ENCODE peak calls at places on chromosomes 3 and 15, in ten cellular contexts. K is stimulated activated CD4-positive, alpha-beta T cell treated with anti-CD3 and anti-CD28 coated beads, Interleukin-15, amount 100 ng/mL, for 24 hours; P is islet precursor cell; A is kidney; Z is mammary epithelial cell; C is T1000; F is NCI-H345; T is GM13977; X is posterior vena cava; Q is A172. D is an unnamed sample.

GRCh38 chr3:172319653-172320052 is 128.6 kb downstream of the GHSR start:
- DNase-seq in Z (no peak), A (no peak), X (no peak), P (no peak), T (no peak), Q (no peak), K (no peak), C (no peak), F (no peak), D (no peak)

GRCh38 chr3:183108002-183108449 is 8.7 kb upstream of the MCCC1 start:
- DNase-seq in K (no peak), X (no peak), Q (no peak), C (no peak), Z (no peak), P (no peak), F (no peak), T (no peak), A (no peak), D (no peak)

GRCh38 chr15:100131321-100132224 is 210.2 kb downstream of the ADAMTS17 start:
- DNase-seq in X (no peak), Z (peak; percentile 23), Q (no peak), C (no peak), A (peak; percentile 88), T (peak; percentile 58), K (peak; percentile 61), P (peak; percentile 65), F (no peak), D (peak; percentile 37)

GRCh38 chr3:104977719-104978118 is 389.0 kb upstream of the ALCAM start:
- DNase-seq in A (no peak), Z (no peak), X (no peak), K (no peak), Q (no peak), F (no peak), C (no peak), T (no peak), P (no peak), D (no peak)

GRCh38 chr3:114194750-114195149 is 15.9 kb upstream of the DRD3 start:
- DNase-seq in F (no peak), T (no peak), Z (no peak), C (no peak), P (no peak), X (no peak), Q (no peak), K (no peak), A (no peak), D (no peak)

GRCh38 chr15:46178138-46178537 is 543.3 kb downstream of the SQOR start:
- DNase-seq in X (no peak), T (no peak), F (no peak), Z (no peak), Q (no peak), C (no peak), P (no peak), K (no peak), A (no peak), D (no peak)

GRCh38 chr3:72338942-72339749 is 509.1 kb downstream of the SHQ1 start:
- DNase-seq in A (peak; percentile 92), T (peak; percentile 58), Q (peak; percentile 97), Z (peak; percentile 98), X (peak; percentile 85), P (peak; percentile 98), K (peak; percentile 83), F (peak; percentile 7), C (peak; percentile 74), D (no peak)

GRCh38 chr3:186440850-186441249 is 78.8 kb upstream of the DGKG start:
- DNase-seq in Z (no peak), X (no peak), F (no peak), P (no peak), Q (no peak), C (no peak), T (no peak), K (no peak), A (no peak), D (no peak)

GRCh38 chr15:80777137-80777536 is 2.0 kb upstream of the CEMIP start:
- DNase-seq in K (no peak), A (no peak), P (no peak), Z (peak; percentile 92), C (no peak), X (peak; percentile 81), F (no peak), T (no peak), Q (peak; percentile 49), D (no peak)

GRCh38 chr3:45462522-45463262 is 74.3 kb downstream of the LARS2 start:
- DNase-seq in X (no peak), Z (no peak), F (no peak), T (no peak), C (no peak), P (no peak), K (peak; percentile 76), A (no peak), Q (peak; percentile 8), D (no peak)

GRCh38 chr15:79640206-79640605 is 208.1 kb downstream of the MINAR1 start:
- DNase-seq in C (peak; percentile 78), A (no peak), T (no peak), Z (peak; percentile 25), X (no peak), F (no peak), P (peak; percentile 77), Q (peak; percentile 96), K (no peak), D (no peak)

GRCh38 chr15:101039461-101039860 is 120.3 kb downstream of the LRRK1 start:
- DNase-seq in A (no peak), P (peak; percentile 22), Q (no peak), Z (no peak), K (no peak), C (no peak), F (no peak), X (no peak), T (no peak), D (no peak)

GRCh38 chr15:28896944-28897343 is 11.2 kb downstream of the APBA2 start:
- DNase-seq in C (no peak), F (no peak), X (peak; percentile 35), Z (peak; percentile 68), T (no peak), A (no peak), Q (peak; percentile 91), P (no peak), K (no peak), D (no peak)

GRCh38 chr3:36893137-36893557 is 51.7 kb downstream of the TRANK1 start:
- DNase-seq in Z (no peak), T (no peak), K (no peak), F (no peak), C (no peak), X (no peak), A (no peak), Q (peak; percentile 68), P (no peak), D (peak; percentile 40)

GRCh38 chr3:24499991-24500390 is 5.3 kb upstream of the THRB start:
- DNase-seq in Z (no peak), F (no peak), K (no peak), A (no peak), X (no peak), T (no peak), P (no peak), Q (no peak), C (no peak), D (no peak)

GRCh38 chr15:90071220-90071807 is 31.0 kb downstream of the IDH2 start:
- DNase-seq in C (no peak), Q (peak; percentile 49), F (peak; percentile 54), T (peak; percentile 81), X (peak; percentile 93), Z (peak; percentile 62), P (peak; percentile 67), A (peak; percentile 85), K (peak; percentile 86), D (peak; percentile 76)

GRCh38 chr15:91909574-91909973 is 56.1 kb downstream of the SLCO3A1 start:
- DNase-seq in K (no peak), Z (no peak), Q (no peak), A (no peak), X (no peak), T (no peak), F (peak; percentile 62), P (no peak), C (no peak), D (peak; percentile 28)

GRCh38 chr3:24185738-24186384 is 240.8 kb downstream of the NR1D2 start:
- DNase-seq in F (peak; percentile 27), T (peak; percentile 26), C (no peak), P (peak; percentile 68), A (no peak), X (no peak), K (peak; percentile 41), Q (peak; percentile 72), Z (peak; percentile 58), D (peak; percentile 90)

GRCh38 chr3:155890671-155891190 is 20.3 kb downstream of the GMPS start:
- DNase-seq in A (no peak), F (no peak), K (no peak), Q (no peak), P (no peak), T (no peak), Z (no peak), C (no peak), X (no peak), D (no peak)

GRCh38 chr15:62390793-62391543 is 225.9 kb upstream of the C2CD4B start:
- DNase-seq in T (peak; percentile 58), Z (peak; percentile 56), P (peak; percentile 68), C (peak; percentile 31), F (no peak), X (peak; percentile 87), A (peak; percentile 84), K (peak; percentile 59), Q (peak; percentile 8), D (peak; percentile 77)

GRCh38 chr15:79967331-79968182 is 3.4 kb downstream of the BCL2A1 start:
- DNase-seq in X (no peak), F (no peak), K (peak; percentile 56), P (no peak), C (no peak), Q (no peak), T (no peak), A (no peak), Z (no peak), D (no peak)

GRCh38 chr15:27241942-27242341 is 271.0 kb downstream of the GABRG3 start:
- DNase-seq in Z (no peak), P (peak; percentile 75), A (no peak), X (no peak), C (no peak), Q (no peak), F (peak; percentile 31), K (no peak), T (no peak), D (no peak)

GRCh38 chr15:38297623-38298388 is 45.2 kb downstream of the SPRED1 start:
- DNase-seq in K (no peak), C (no peak), P (no peak), Z (no peak), Q (no peak), F (no peak), A (no peak), T (no peak), X (no peak), D (no peak)

GRCh38 chr15:74240002-74240568 is 4.0 kb downstream of the CCDC33 start:
- DNase-seq in F (peak; percentile 97), Z (peak; percentile 91), K (no peak), T (no peak), Q (peak; percentile 96), C (peak; percentile 94), P (no peak), A (peak; percentile 96), X (peak; percentile 88), D (peak; percentile 47)

GRCh38 chr3:142808103-142808917 is 80.6 kb downstream of the PCOLCE2 start:
- DNase-seq in F (no peak), A (no peak), T (no peak), K (peak; percentile 8), Q (peak; percentile 82), Z (peak; percentile 89), X (no peak), C (peak; percentile 22), P (no peak), D (no peak)